ENCODE peak calls at places on chromosomes 13 and 19, in eight cellular contexts. F, T, B, D, U, J, Q and E are unnamed samples.

GRCh38 chr13:20461860-20462532 is 63.7 kb downstream of the CRYL1 start:
- DNase-seq in D (no peak), J (peak), U (no peak), B (no peak), Q (no peak), F (peak), T (no peak), E (no peak)

GRCh38 chr13:47237571-47237970 is 340.7 kb upstream of the HTR2A start:
- DNase-seq in U (no peak), Q (no peak), F (no peak), T (no peak), D (no peak), B (no peak), J (no peak), E (no peak)

GRCh38 chr19:47109541-47110375 is 3.8 kb downstream of the ZC3H4 start:
- DNase-seq in D (no peak), J (peak), B (no peak), U (no peak), Q (peak), T (peak), F (no peak), E (no peak)

GRCh38 chr13:97259787-97260641 is 37.9 kb downstream of the MBNL2 start:
- DNase-seq in D (no peak), B (no peak), U (no peak), Q (no peak), J (no peak), T (no peak), F (no peak), E (no peak)

GRCh38 chr13:97004096-97004876 is 10.0 kb upstream of the OXGR1 start:
- DNase-seq in T (no peak), Q (no peak), J (no peak), B (no peak), F (no peak), D (no peak), U (no peak), E (no peak)

GRCh38 chr19:35756373-35757230 is at the start of gene HSPB6:
- DNase-seq in Q (no peak), B (peak), U (peak), D (peak), J (peak), T (no peak), F (no peak), E (peak)

GRCh38 chr13:82976499-82976898 is 905.8 kb downstream of the SLITRK1 start:
- DNase-seq in D (no peak), Q (no peak), T (no peak), F (no peak), U (no peak), B (no peak), J (no peak), E (no peak)

GRCh38 chr13:40292536-40292935 is 373.9 kb downstream of the FOXO1 start:
- DNase-seq in Q (no peak), U (no peak), B (no peak), F (peak), T (no peak), D (no peak), J (no peak), E (no peak)

GRCh38 chr13:93227906-93228801 is 1.5 kb downstream of the GPC6 start:
- DNase-seq in F (no peak), J (peak), T (no peak), U (peak), B (peak), Q (peak), D (no peak), E (peak)

GRCh38 chr19:56147307-56147706 is 6.2 kb downstream of the ZNF444 start:
- DNase-seq in J (no peak), Q (no peak), F (no peak), T (no peak), B (no peak), D (no peak), U (peak), E (no peak)

GRCh38 chr13:74562381-74562780 is 428.2 kb upstream of the KLF12 start:
- DNase-seq in U (no peak), Q (no peak), D (no peak), J (no peak), T (no peak), B (no peak), F (no peak), E (no peak)

GRCh38 chr19:47697863-47698609 is 15.2 kb upstream of the EHD2 start:
- DNase-seq in F (no peak), T (peak), B (peak), U (peak), J (peak), Q (peak), D (peak), E (peak)

GRCh38 chr13:114226088-114226487 is 8.6 kb upstream of the CDC16 start:
- DNase-seq in F (no peak), Q (no peak), J (no peak), B (no peak), U (no peak), D (no peak), T (peak), E (no peak)

GRCh38 chr13:93753639-93754038 is 527.0 kb downstream of the GPC6 start:
- DNase-seq in F (no peak), D (no peak), U (no peak), Q (no peak), B (no peak), J (no peak), T (no peak), E (no peak)

GRCh38 chr19:58181902-58182576 is 822 bp upstream of the ZNF274 start:
- DNase-seq in B (no peak), U (peak), J (no peak), T (peak), Q (peak), D (no peak), F (no peak), E (no peak)

GRCh38 chr13:34943675-34944634 is 1.9 kb downstream of the NBEA start:
- DNase-seq in F (no peak), T (no peak), D (no peak), B (no peak), J (no peak), U (no peak), Q (no peak), E (no peak)

GRCh38 chr19:8017808-8018207 is 12.4 kb upstream of the ELAVL1 start:
- DNase-seq in U (no peak), D (peak), J (no peak), F (no peak), T (peak), Q (peak), B (no peak), E (peak)

GRCh38 chr13:72221276-72221962 is 354.4 kb upstream of the DACH1 start:
- DNase-seq in T (no peak), J (no peak), Q (peak), D (peak), B (peak), F (no peak), U (peak), E (peak)

GRCh38 chr19:15936950-15937349 is 2.6 kb upstream of the CYP4F11 start:
- DNase-seq in U (no peak), Q (no peak), D (no peak), T (no peak), B (no peak), F (peak), J (no peak), E (no peak)

GRCh38 chr19:3115916-3116602 is 19.8 kb upstream of the GNA15 start:
- DNase-seq in T (no peak), Q (no peak), D (no peak), F (no peak), U (no peak), J (no peak), B (no peak), E (no peak)

GRCh38 chr13:48528720-48529119 is 4.2 kb downstream of the RCBTB2 start:
- DNase-seq in F (no peak), U (no peak), Q (no peak), D (no peak), T (no peak), B (no peak), J (no peak), E (no peak)

GRCh38 chr13:110683203-110683883 is 22.6 kb downstream of the CARS2 start:
- DNase-seq in T (no peak), F (no peak), U (no peak), Q (peak), B (no peak), J (no peak), D (no peak), E (no peak)

GRCh38 chr19:18332917-18333530 is 7.4 kb upstream of the PGPEP1 start:
- DNase-seq in T (no peak), F (no peak), Q (no peak), D (no peak), B (no peak), U (no peak), J (no peak), E (no peak)

GRCh38 chr19:51546650-51547396 is 15.4 kb upstream of the SIGLEC6 start:
- DNase-seq in J (no peak), B (no peak), D (no peak), U (no peak), Q (no peak), F (no peak), T (no peak), E (no peak)

GRCh38 chr19:3207466-3208242 is 16.8 kb upstream of the CELF5 start:
- DNase-seq in J (no peak), B (no peak), T (no peak), D (no peak), F (no peak), Q (no peak), U (no peak), E (no peak)

GRCh38 chr13:34347784-34348573 is 530.0 kb downstream of the RFC3 start:
- DNase-seq in B (no peak), D (no peak), Q (peak), J (no peak), U (no peak), T (no peak), F (no peak), E (no peak)

GRCh38 chr19:38538793-38539528 is 78.8 kb downstream of the MAP4K1 start:
- DNase-seq in Q (no peak), J (no peak), U (no peak), D (no peak), T (no peak), F (no peak), B (no peak), E (peak)

GRCh38 chr19:28196961-28197360 is 1016.0 kb downstream of the UQCRFS1 start:
- DNase-seq in U (no peak), Q (no peak), J (no peak), T (no peak), D (no peak), B (no peak), F (no peak), E (no peak)

GRCh38 chr13:23567792-23568480 is 2.3 kb upstream of the TNFRSF19 start:
- DNase-seq in B (no peak), F (no peak), D (no peak), J (no peak), Q (no peak), U (peak), T (no peak), E (no peak)

GRCh38 chr19:11890634-11891033 is 3.1 kb downstream of the ZNF69 start:
- DNase-seq in D (no peak), U (no peak), J (no peak), B (no peak), Q (no peak), T (no peak), F (no peak), E (no peak)

GRCh38 chr19:10699650-10700335 is 1.4 kb upstream of the QTRT1 start:
- DNase-seq in J (no peak), T (peak), Q (peak), D (no peak), F (no peak), B (no peak), U (peak), E (peak)

GRCh38 chr13:44096906-44097305 is 217.2 kb downstream of the LACC1 start:
- DNase-seq in T (no peak), F (peak), D (no peak), J (no peak), B (no peak), U (no peak), Q (no peak), E (no peak)

GRCh38 chr13:33953203-33953602 is 135.3 kb downstream of the RFC3 start:
- DNase-seq in B (no peak), D (no peak), F (no peak), U (no peak), J (no peak), T (no peak), Q (no peak), E (no peak)

DNA sequence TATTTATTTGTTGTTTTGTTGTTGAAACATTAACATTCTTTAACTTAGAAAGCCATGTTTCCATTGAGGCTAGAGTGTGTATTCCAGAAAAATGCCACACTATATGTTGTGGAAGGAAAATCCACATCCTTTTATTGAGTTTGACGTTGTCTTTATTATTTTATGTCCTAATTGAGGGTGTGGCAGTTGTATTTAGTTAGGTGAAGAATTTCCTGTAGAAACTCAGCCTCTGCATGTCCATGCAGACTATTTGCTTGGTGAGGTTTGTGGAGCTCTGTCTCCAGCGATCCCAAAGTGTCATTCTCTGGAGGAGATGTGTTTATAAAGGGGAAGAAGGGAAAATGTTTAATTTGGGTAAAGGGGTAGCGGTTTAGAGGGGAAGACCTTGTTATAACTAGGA is 46.6 kb downstream of the AKAP11 start:
- DNase-seq in F (no peak), U (no peak), D (no peak), T (no peak), Q (no peak), B (no peak), J (no peak), E (no peak)
- TF ChIP-seq CTCF in F (no peak), U (no peak), D (no peak), T (no peak), Q (no peak), B (no peak), J (no peak), E (no peak)

GRCh38 chr13:29077051-29077813 is 257.1 kb downstream of the MTUS2 start:
- DNase-seq in F (no peak), D (no peak), Q (no peak), T (no peak), U (no peak), J (no peak), B (no peak), E (no peak)

GRCh38 chr13:29081697-29082440 is 261.7 kb downstream of the MTUS2 start:
- DNase-seq in U (no peak), J (no peak), D (no peak), T (no peak), Q (no peak), B (no peak), F (no peak), E (no peak)

DNA sequence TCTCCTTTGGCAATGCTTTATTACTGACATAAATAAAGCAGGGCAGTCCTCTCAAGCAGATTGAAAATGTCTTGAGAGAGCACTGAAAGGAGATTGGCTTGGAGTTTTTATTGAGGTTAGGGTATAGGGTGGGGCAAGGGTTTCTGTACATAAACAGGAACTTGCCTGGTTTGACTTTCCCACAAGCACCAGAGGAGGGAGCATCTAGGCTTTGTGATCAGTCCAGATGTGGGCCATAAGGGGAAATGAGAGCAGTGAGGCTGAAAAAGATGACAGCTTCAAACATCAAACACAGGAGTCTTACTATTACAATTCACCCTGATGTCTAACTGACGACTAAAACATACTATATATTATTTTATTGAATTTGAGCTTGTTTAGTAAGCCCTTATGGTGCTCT is 260.9 kb downstream of the MTUS2 start:
- DNase-seq in B (no peak), F (no peak), U (no peak), Q (no peak), J (no peak), D (no peak), T (no peak), E (no peak)
- TF ChIP-seq CTCF in B (no peak), F (no peak), U (no peak), Q (no peak), J (no peak), D (no peak), T (no peak), E (no peak)

DNA sequence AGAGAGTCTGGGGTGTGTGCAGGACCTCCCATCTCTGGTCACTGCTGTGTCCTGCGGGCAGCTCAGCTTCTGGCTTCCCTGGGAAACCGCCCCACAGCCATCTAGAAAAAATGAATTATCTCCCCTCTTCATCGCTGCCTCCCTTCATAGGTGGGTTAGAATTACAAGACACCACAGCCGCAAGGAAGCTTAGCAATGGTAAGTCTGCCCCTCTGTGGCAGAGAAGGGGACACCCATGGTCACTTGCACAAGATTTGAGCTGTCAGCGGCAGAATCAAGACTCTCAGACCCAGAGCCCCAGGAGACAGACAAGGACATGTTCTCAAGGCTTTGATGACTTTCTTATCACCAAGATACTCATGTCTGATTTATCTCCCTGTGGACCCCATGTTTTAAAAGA is 110.8 kb upstream of the PABPC3 start:
- DNase-seq in D (no peak), Q (no peak), U (no peak), J (no peak), T (no peak), B (no peak), F (no peak), E (no peak)
- TF ChIP-seq CTCF in D (no peak), Q (no peak), U (no peak), J (no peak), T (no peak), B (no peak), F (no peak), E (no peak)

DNA sequence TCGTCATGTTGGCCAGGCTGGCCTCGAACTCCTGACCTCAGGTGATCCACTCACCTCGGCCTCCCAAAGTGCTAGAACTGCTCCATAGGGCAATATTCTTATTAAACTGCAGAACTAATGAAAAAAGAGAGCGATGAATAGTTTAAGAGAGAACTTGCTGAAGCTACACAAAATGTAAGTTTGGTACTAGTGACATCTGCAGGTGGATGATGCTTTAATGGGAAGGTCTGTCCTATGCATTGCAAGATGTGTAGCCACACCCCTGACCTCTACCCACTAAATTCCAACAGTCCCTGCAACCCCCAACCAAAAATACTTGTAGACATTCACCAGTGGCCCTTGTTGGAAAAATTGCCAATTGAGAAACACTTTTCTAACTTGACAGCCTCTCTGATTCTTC is 117.8 kb downstream of the NALCN start:
- DNase-seq in T (no peak), D (no peak), Q (no peak), J (no peak), B (no peak), F (no peak), U (no peak), E (no peak)
- TF ChIP-seq CTCF in T (no peak), D (no peak), Q (no peak), J (no peak), B (no peak), F (no peak), U (no peak), E (no peak)

GRCh38 chr19:45758921-45759320 is 10.1 kb downstream of the SIX5 start:
- DNase-seq in Q (no peak), F (no peak), B (no peak), J (no peak), D (no peak), T (no peak), U (no peak), E (no peak)

GRCh38 chr19:45754323-45754722 is 14.7 kb downstream of the SIX5 start:
- DNase-seq in F (no peak), D (no peak), Q (no peak), J (no peak), T (no peak), B (no peak), U (no peak), E (no peak)

GRCh38 chr19:45752639-45753038 is 16.4 kb downstream of the SIX5 start:
- DNase-seq in D (no peak), B (no peak), T (no peak), U (no peak), J (no peak), Q (no peak), F (no peak), E (no peak)

GRCh38 chr19:45757696-45758095 is 11.4 kb downstream of the SIX5 start:
- DNase-seq in B (no peak), F (no peak), J (no peak), Q (no peak), D (no peak), T (no peak), U (no peak), E (no peak)

DNA sequence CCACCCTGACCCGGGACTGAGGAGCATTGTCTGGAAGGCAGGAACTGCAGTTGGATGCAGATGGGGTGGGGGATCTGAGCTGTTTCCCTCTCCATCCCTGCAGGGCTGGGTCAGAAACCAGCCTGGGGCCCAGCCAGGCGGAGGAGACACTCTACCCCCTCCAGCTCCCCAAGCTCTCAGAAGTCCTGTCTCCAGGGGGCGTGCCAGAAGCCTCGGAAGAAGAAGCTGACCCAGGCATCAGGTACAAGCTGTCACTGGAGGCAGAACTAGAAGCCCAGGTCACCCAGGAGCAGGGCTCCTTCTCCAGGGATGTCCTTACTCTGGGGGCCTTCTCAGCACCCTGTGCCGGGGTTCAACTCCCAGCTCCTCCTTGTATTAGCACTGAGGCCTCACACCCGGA is 15.5 kb downstream of the SIX5 start:
- DNase-seq in Q (no peak), B (no peak), D (no peak), F (no peak), J (no peak), U (no peak), T (no peak), E (no peak)
- TF ChIP-seq CTCF in Q (no peak), B (no peak), D (no peak), F (no peak), J (no peak), U (no peak), T (no peak), E (no peak)